ENCODE peak calls at places on chromosomes 7 and 10, in five cellular contexts. L is HCT116, N is K562, S is H1, Q is NT2/D1. P is an unnamed sample.

GRCh38 chr10:5858811-5859210 is 30.9 kb downstream of the ANKRD16 start:
- DNase-seq in L (no peak), N (no peak), S (no peak), Q (no peak), P (no peak)

GRCh38 chr7:104240400-104240799 is 32.6 kb upstream of the ORC5 start:
- DNase-seq in L (no peak), N (no peak), S (no peak), Q (no peak), P (no peak)

GRCh38 chr10:124741281-124741921 is 2.8 kb downstream of the FAM53B start:
- DNase-seq in L (peak), N (peak), S (peak), Q (peak), P (peak)

GRCh38 chr10:131869344-131869743 is 31.5 kb upstream of the PPP2R2D start:
- DNase-seq in L (no peak), N (no peak), S (no peak), Q (no peak), P (no peak)

GRCh38 chr10:97540669-97541500 is 31.7 kb upstream of the ANKRD2 start:
- DNase-seq in L (no peak), N (peak), S (no peak), Q (no peak), P (no peak)

GRCh38 chr7:140231779-140232491 is 55.2 kb upstream of the KDM7A start:
- DNase-seq in L (no peak), N (no peak), S (peak), Q (no peak), P (no peak)

GRCh38 chr10:75401569-75402485 is at the start of gene ZNF503:
- DNase-seq in L (peak), N (peak), S (peak), Q (peak), P (peak)

GRCh38 chr10:48604408-48605263 is at the start of gene ARHGAP22:
- DNase-seq in L (no peak), N (peak), S (peak), Q (no peak), P (peak)

GRCh38 chr10:62136931-62137330 is 131.7 kb downstream of the RTKN2 start:
- DNase-seq in L (no peak), N (no peak), S (no peak), Q (no peak), P (no peak)

GRCh38 chr10:77673086-77673485 is 35.5 kb upstream of the KCNMA1 start:
- DNase-seq in L (no peak), N (peak), S (peak), Q (no peak), P (no peak)

GRCh38 chr7:143458263-143458662 is 15.0 kb downstream of the TAS2R60 start:
- DNase-seq in L (no peak), N (no peak), S (no peak), Q (no peak), P (no peak)

GRCh38 chr7:664402-664775 is 62.1 kb upstream of the DNAAF5 start:
- DNase-seq in L (no peak), N (no peak), S (no peak), Q (no peak), P (no peak)

GRCh38 chr10:27242951-27243551 is 2.5 kb upstream of the ACBD5 start:
- DNase-seq in L (peak), N (peak), S (no peak), Q (peak), P (peak)

GRCh38 chr10:103507235-103508191 is 14.0 kb downstream of the NEURL1 start:
- DNase-seq in L (no peak), N (peak), S (no peak), Q (no peak), P (peak)

GRCh38 chr7:133139350-133139749 is 57.5 kb upstream of the CHCHD3 start:
- DNase-seq in L (peak), N (peak), S (peak), Q (peak), P (no peak)

GRCh38 chr10:3196971-3197353 is 24.4 kb upstream of the PITRM1 start:
- DNase-seq in L (no peak), N (no peak), S (peak), Q (no peak), P (no peak)

GRCh38 chr10:82190432-82191260 is 315.7 kb downstream of the NRG3 start:
- DNase-seq in L (no peak), N (no peak), S (no peak), Q (no peak), P (no peak)

GRCh38 chr10:637221-637620 is 52.2 kb downstream of the DIP2C start:
- DNase-seq in L (no peak), N (no peak), S (no peak), Q (no peak), P (no peak)

GRCh38 chr7:12769464-12769863 is 82.0 kb downstream of the ARL4A start:
- DNase-seq in L (no peak), N (no peak), S (no peak), Q (no peak), P (no peak)

GRCh38 chr7:81367335-81367801 is 402.5 kb downstream of the HGF start:
- DNase-seq in L (no peak), N (no peak), S (no peak), Q (no peak), P (no peak)

GRCh38 chr10:119207713-119208552 is 562 bp downstream of the GRK5 start:
- DNase-seq in L (no peak), N (peak), S (peak), Q (no peak), P (peak)

GRCh38 chr7:91636129-91636724 is 244.3 kb downstream of the MTERF1 start:
- DNase-seq in L (peak), N (peak), S (no peak), Q (peak), P (no peak)

GRCh38 chr7:142603870-142604448 is 145.3 kb upstream of the PRSS1 start:
- DNase-seq in L (peak), N (peak), S (peak), Q (peak), P (peak)

GRCh38 chr10:79929409-79929904 is 19.4 kb downstream of the SFTPD start:
- DNase-seq in L (peak), N (peak), S (peak), Q (peak), P (peak)

GRCh38 chr10:71213761-71214440 is 1.5 kb downstream of the UNC5B start:
- DNase-seq in L (no peak), N (no peak), S (no peak), Q (no peak), P (peak)

GRCh38 chr7:152760384-152761115 is 998 bp downstream of the ACTR3B start:
- DNase-seq in L (no peak), N (peak), S (no peak), Q (no peak), P (peak)

GRCh38 chr10:110834622-110835219 is 37.0 kb upstream of the PDCD4 start:
- DNase-seq in L (no peak), N (peak), S (no peak), Q (peak), P (no peak)

GRCh38 chr7:154299736-154300135 is 247.5 kb downstream of the DPP6 start:
- DNase-seq in L (no peak), N (no peak), S (no peak), Q (no peak), P (peak)

GRCh38 chr10:76311752-76312699 is 880.6 kb downstream of the LRMDA start:
- DNase-seq in L (peak), N (peak), S (no peak), Q (peak), P (peak)

GRCh38 chr7:151432658-151433521 is 7.1 kb downstream of the CRYGN start:
- DNase-seq in L (no peak), N (no peak), S (peak), Q (no peak), P (peak)

GRCh38 chr10:125056161-125057132 is 103.9 kb downstream of the CTBP2 start:
- DNase-seq in L (no peak), N (no peak), S (no peak), Q (no peak), P (no peak)

GRCh38 chr7:13778967-13779366 is 210.5 kb downstream of the ETV1 start:
- DNase-seq in L (peak), N (no peak), S (no peak), Q (no peak), P (no peak)

GRCh38 chr7:142787034-142787768 is 16.4 kb downstream of the PRSS2 start:
- DNase-seq in L (no peak), N (no peak), S (no peak), Q (no peak), P (no peak)

GRCh38 chr7:159060440-159060839 is 84.2 kb downstream of the VIPR2 start:
- DNase-seq in L (no peak), N (no peak), S (no peak), Q (no peak), P (no peak)

GRCh38 chr10:13201132-13201531 is 33.0 kb downstream of the UCMA start:
- DNase-seq in L (no peak), N (no peak), S (no peak), Q (no peak), P (no peak)

GRCh38 chr7:135710417-135711138 is 17.4 kb downstream of the SLC13A4 start:
- DNase-seq in L (no peak), N (peak), S (peak), Q (no peak), P (peak)

GRCh38 chr7:2471022-2471329 is 5.2 kb downstream of the GRIFIN start:
- DNase-seq in L (no peak), N (no peak), S (no peak), Q (no peak), P (peak)

GRCh38 chr10:121668336-121669009 is 70.2 kb upstream of the FGFR2 start:
- DNase-seq in L (no peak), N (no peak), S (peak), Q (no peak), P (peak)
- TF ChIP-seq YY1 in L (no peak), N (no peak), S (no peak), Q (no peak), P (no peak)

GRCh38 chr10:44105643-44106042 is 279.3 kb downstream of the CXCL12 start:
- DNase-seq in L (no peak), N (no peak), S (no peak), Q (no peak), P (no peak)
- TF ChIP-seq YY1 in L (no peak), N (no peak), S (no peak), Q (no peak), P (no peak)

GRCh38 chr7:99383203-99383602 is 8.7 kb downstream of the ARPC1B start:
- DNase-seq in L (no peak), N (no peak), S (no peak), Q (no peak), P (no peak)

GRCh38 chr7:99379043-99379577 is 4.6 kb downstream of the ARPC1B start:
- DNase-seq in L (no peak), N (peak), S (no peak), Q (no peak), P (no peak)

GRCh38 chr7:99380032-99380822 is 5.7 kb downstream of the ARPC1B start:
- DNase-seq in L (no peak), N (peak), S (no peak), Q (no peak), P (no peak)

GRCh38 chr7:99381664-99382075 is 7.1 kb downstream of the ARPC1B start:
- DNase-seq in L (no peak), N (no peak), S (no peak), Q (no peak), P (peak)

GRCh38 chr7:99380823-99381663 is 6.5 kb downstream of the ARPC1B start:
- DNase-seq in L (no peak), N (no peak), S (no peak), Q (no peak), P (peak)
- TF ChIP-seq YY1 in L (no peak), N (no peak), S (no peak), Q (no peak), P (no peak)

GRCh38 chr7:149851449-149851848 is 13.3 kb downstream of the ZNF862 start:
- DNase-seq in L (no peak), N (no peak), S (no peak), Q (no peak), P (no peak)

GRCh38 chr7:149856583-149856982 is 17.2 kb upstream of the ATP6V0E2 start:
- DNase-seq in L (no peak), N (no peak), S (no peak), Q (no peak), P (no peak)

GRCh38 chr7:149853157-149853556 is 15.0 kb downstream of the ZNF862 start:
- DNase-seq in L (no peak), N (no peak), S (no peak), Q (no peak), P (no peak)

GRCh38 chr7:149855368-149856305 is 17.5 kb downstream of the ZNF862 start:
- DNase-seq in L (peak), N (peak), S (no peak), Q (no peak), P (no peak)

GRCh38 chr7:149854611-149855367 is 16.6 kb downstream of the ZNF862 start:
- DNase-seq in L (peak), N (peak), S (peak), Q (no peak), P (peak)
- TF ChIP-seq YY1 in L (no peak), N (no peak), S (no peak), Q (no peak), P (no peak)

GRCh38 chr7:115292381-115292780 is 370.5 kb downstream of the MDFIC start:
- DNase-seq in L (no peak), N (no peak), S (no peak), Q (no peak), P (no peak)

GRCh38 chr7:115293628-115294236 is 371.8 kb downstream of the MDFIC start:
- DNase-seq in L (no peak), N (no peak), S (no peak), Q (no peak), P (no peak)

GRCh38 chr7:115299379-115300038 is 377.6 kb downstream of the MDFIC start:
- DNase-seq in L (no peak), N (no peak), S (no peak), Q (peak), P (no peak)

GRCh38 chr7:115300228-115300870 is 378.5 kb downstream of the MDFIC start:
- DNase-seq in L (no peak), N (no peak), S (no peak), Q (no peak), P (no peak)

GRCh38 chr7:115297651-115298050 is 375.8 kb downstream of the MDFIC start:
- DNase-seq in L (peak), N (no peak), S (no peak), Q (no peak), P (no peak)
- TF ChIP-seq YY1 in L (no peak), N (no peak), S (no peak), Q (no peak), P (no peak)

DNA sequence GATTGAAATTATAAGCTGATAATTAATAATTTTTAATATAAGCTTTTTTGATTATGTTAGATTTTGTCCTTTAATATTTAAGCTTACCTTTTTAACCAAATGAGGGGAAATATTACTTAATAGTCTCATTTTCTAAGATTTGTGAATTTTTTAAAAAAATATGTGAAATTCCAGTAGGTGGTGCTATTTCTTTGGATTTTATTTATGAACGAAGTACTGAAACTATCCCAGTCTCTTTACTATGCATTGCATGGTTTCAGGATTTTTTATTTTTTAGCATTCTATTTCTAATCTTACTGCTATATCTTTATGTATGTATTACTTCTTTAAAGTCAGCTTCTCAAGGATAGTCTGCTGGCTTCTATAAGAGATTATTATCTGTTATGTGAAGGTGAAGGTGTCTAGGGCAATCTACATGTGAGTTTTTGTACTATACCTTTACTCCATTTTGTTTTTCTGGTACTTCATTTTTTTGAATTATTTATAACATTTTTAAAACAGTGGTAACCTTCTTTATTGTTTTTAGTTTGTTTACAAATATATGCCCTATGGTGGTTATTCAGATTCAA is 78.3 kb downstream of the ATRNL1 start:
- DNase-seq in L (peak), N (peak), S (no peak), Q (no peak), P (peak)
- TF ChIP-seq YY1 in L (no peak), N (no peak), S (no peak), Q (no peak), P (no peak)

GRCh38 chr7:149431486-149432120 is 29.3 kb downstream of the ZNF777 start:
- DNase-seq in L (no peak), N (no peak), S (no peak), Q (no peak), P (no peak)

GRCh38 chr7:149432121-149432691 is 28.7 kb downstream of the ZNF777 start:
- DNase-seq in L (no peak), N (no peak), S (no peak), Q (no peak), P (no peak)

GRCh38 chr7:149433124-149433523 is 27.7 kb downstream of the ZNF777 start:
- DNase-seq in L (no peak), N (no peak), S (peak), Q (no peak), P (no peak)

GRCh38 chr7:149440222-149440621 is 20.6 kb downstream of the ZNF777 start:
- DNase-seq in L (no peak), N (no peak), S (peak), Q (no peak), P (no peak)

DNA sequence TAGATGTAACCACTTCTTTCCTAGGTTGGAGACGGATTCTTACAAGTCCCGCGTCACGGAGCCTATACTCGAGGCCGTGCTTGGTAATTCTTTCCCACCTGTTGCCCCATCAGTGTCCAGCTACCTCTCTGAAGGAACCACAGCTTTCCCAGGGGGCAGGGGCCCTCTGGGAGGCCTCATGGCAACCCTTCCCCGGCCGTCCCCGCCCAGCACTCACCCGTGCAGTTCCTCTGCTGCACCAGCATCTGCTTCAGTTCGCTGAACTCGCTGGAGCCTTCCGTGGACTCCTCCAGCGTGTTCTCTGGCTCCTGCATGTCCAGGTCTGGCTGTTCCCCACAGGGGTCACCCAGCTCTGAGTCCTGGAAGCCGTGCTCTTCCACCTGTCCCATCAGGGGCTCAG is 24.5 kb downstream of the ZNF777 start:
- DNase-seq in L (no peak), N (no peak), S (no peak), Q (no peak), P (no peak)
- TF ChIP-seq YY1 in L (no peak), N (no peak), S (no peak), Q (no peak), P (no peak)

P was measured in SK-N-SH.